ENCODE peak calls at places on chromosomes 6 and 20, in five cellular contexts. One of them, this sample, is unnamed.

GRCh38 chr20:55415567-55416142 is 589.7 kb downstream of the CBLN4 start:
- DNase-seq in tibial nerve: no peak
- DNase-seq in heart left ventricle: no peak
- DNase-seq in A549: peak; percentile 13
- DNase-seq in Panc1: peak; percentile 8
- DNase-seq in this sample: no peak

GRCh38 chr20:1441133-1441532 is 25.5 kb downstream of the NSFL1C start:
- DNase-seq in tibial nerve: no peak
- DNase-seq in heart left ventricle: no peak
- DNase-seq in A549: no peak
- DNase-seq in Panc1: no peak
- DNase-seq in this sample: no peak

GRCh38 chr6:145213614-145214013 is 521.7 kb downstream of the EPM2A start:
- DNase-seq in tibial nerve: no peak
- DNase-seq in heart left ventricle: no peak
- DNase-seq in A549: no peak
- DNase-seq in Panc1: no peak
- DNase-seq in this sample: no peak

GRCh38 chr6:34152806-34153565 is 7.1 kb upstream of the GRM4 start:
- DNase-seq in tibial nerve: no peak
- DNase-seq in heart left ventricle: no peak
- DNase-seq in A549: no peak
- DNase-seq in Panc1: no peak
- DNase-seq in this sample: no peak

GRCh38 chr6:111661541-111662041 is 55.9 kb upstream of the TRAF3IP2 start:
- DNase-seq in tibial nerve: no peak
- DNase-seq in heart left ventricle: no peak
- DNase-seq in A549: no peak
- DNase-seq in Panc1: no peak
- DNase-seq in this sample: no peak

GRCh38 chr20:58025233-58025632 is 203.2 kb downstream of the ANKRD60 start:
- DNase-seq in tibial nerve: no peak
- DNase-seq in heart left ventricle: peak; percentile 63
- DNase-seq in A549: no peak
- DNase-seq in Panc1: no peak
- DNase-seq in this sample: no peak

GRCh38 chr20:10178727-10179313 is 39.8 kb upstream of the SNAP25 start:
- DNase-seq in tibial nerve: no peak
- DNase-seq in heart left ventricle: no peak
- DNase-seq in A549: no peak
- DNase-seq in Panc1: no peak
- DNase-seq in this sample: no peak

GRCh38 chr6:112016335-112016734 is 37.6 kb upstream of the CCN6 start:
- DNase-seq in tibial nerve: no peak
- DNase-seq in heart left ventricle: peak; percentile 51
- DNase-seq in A549: no peak
- DNase-seq in Panc1: no peak
- DNase-seq in this sample: no peak

GRCh38 chr6:75204959-75205775 is 686 bp downstream of the COL12A1 start:
- DNase-seq in tibial nerve: peak; percentile 49
- DNase-seq in heart left ventricle: peak; percentile 36
- DNase-seq in A549: peak; percentile 35
- DNase-seq in Panc1: no peak
- DNase-seq in this sample: no peak

GRCh38 chr6:75934643-75935472 is 137.6 kb downstream of the IMPG1 start:
- DNase-seq in tibial nerve: peak; percentile 45
- DNase-seq in heart left ventricle: peak; percentile 28
- DNase-seq in A549: peak; percentile 53
- DNase-seq in Panc1: peak; percentile 33
- DNase-seq in this sample: peak; percentile 60

GRCh38 chr6:124655856-124656255 is 306.4 kb upstream of the RNF217 start:
- DNase-seq in tibial nerve: no peak
- DNase-seq in heart left ventricle: no peak
- DNase-seq in A549: no peak
- DNase-seq in Panc1: no peak
- DNase-seq in this sample: no peak

GRCh38 chr6:6993503-6994237 is 114.1 kb upstream of the RREB1 start:
- DNase-seq in tibial nerve: no peak
- DNase-seq in heart left ventricle: no peak
- DNase-seq in A549: no peak
- DNase-seq in Panc1: no peak
- DNase-seq in this sample: no peak

GRCh38 chr20:58623579-58624473 is 27.3 kb upstream of the STX16 start:
- DNase-seq in tibial nerve: no peak
- DNase-seq in heart left ventricle: peak; percentile 63
- DNase-seq in A549: peak; percentile 86
- DNase-seq in Panc1: peak; percentile 62
- DNase-seq in this sample: no peak

GRCh38 chr6:124986146-124986545 is 23.9 kb downstream of the RNF217 start:
- DNase-seq in tibial nerve: no peak
- DNase-seq in heart left ventricle: no peak
- DNase-seq in A549: no peak
- DNase-seq in Panc1: no peak
- DNase-seq in this sample: no peak

GRCh38 chr6:63305278-63305677 is 14.5 kb downstream of the LGSN start:
- DNase-seq in tibial nerve: no peak
- DNase-seq in heart left ventricle: no peak
- DNase-seq in A549: peak; percentile 82
- DNase-seq in Panc1: no peak
- DNase-seq in this sample: no peak

GRCh38 chr20:62142252-62143117 is 709 bp downstream of the PSMA7 start:
- DNase-seq in tibial nerve: no peak
- DNase-seq in heart left ventricle: no peak
- DNase-seq in A549: no peak
- DNase-seq in Panc1: no peak
- DNase-seq in this sample: no peak

GRCh38 chr6:143241110-143241509 is 180.4 kb downstream of the AIG1 start:
- DNase-seq in tibial nerve: no peak
- DNase-seq in heart left ventricle: no peak
- DNase-seq in A549: no peak
- DNase-seq in Panc1: no peak
- DNase-seq in this sample: no peak

GRCh38 chr6:137861550-137862337 is 5.3 kb upstream of the TNFAIP3 start:
- DNase-seq in tibial nerve: no peak
- DNase-seq in heart left ventricle: no peak
- DNase-seq in A549: no peak
- DNase-seq in Panc1: no peak
- DNase-seq in this sample: no peak

GRCh38 chr6:7112741-7113313 is 5.1 kb downstream of the RREB1 start:
- DNase-seq in tibial nerve: no peak
- DNase-seq in heart left ventricle: peak; percentile 56
- DNase-seq in A549: peak; percentile 36
- DNase-seq in Panc1: no peak
- DNase-seq in this sample: no peak

GRCh38 chr6:73388800-73389512 is 5.7 kb upstream of the DDX43 start:
- DNase-seq in tibial nerve: peak; percentile 36
- DNase-seq in heart left ventricle: peak; percentile 39
- DNase-seq in A549: peak; percentile 75
- DNase-seq in Panc1: peak; percentile 67
- DNase-seq in this sample: peak; percentile 80

GRCh38 chr6:36556281-36556680 is 9.0 kb upstream of the STK38 start:
- DNase-seq in tibial nerve: no peak
- DNase-seq in heart left ventricle: no peak
- DNase-seq in A549: no peak
- DNase-seq in Panc1: no peak
- DNase-seq in this sample: no peak

GRCh38 chr6:158686791-158687381 is 37.0 kb downstream of the SYTL3 start:
- DNase-seq in tibial nerve: no peak
- DNase-seq in heart left ventricle: no peak
- DNase-seq in A549: no peak
- DNase-seq in Panc1: no peak
- DNase-seq in this sample: no peak

GRCh38 chr6:142856857-142857608 is 87.9 kb downstream of the HIVEP2 start:
- DNase-seq in tibial nerve: no peak
- DNase-seq in heart left ventricle: no peak
- DNase-seq in A549: no peak
- DNase-seq in Panc1: no peak
- DNase-seq in this sample: no peak

GRCh38 chr6:34771727-34772126 is 14.4 kb downstream of the SNRPC start:
- DNase-seq in tibial nerve: no peak
- DNase-seq in heart left ventricle: no peak
- DNase-seq in A549: no peak
- DNase-seq in Panc1: no peak
- DNase-seq in this sample: no peak

GRCh38 chr6:144104898-144105487 is 9.6 kb upstream of the SF3B5 start:
- DNase-seq in tibial nerve: peak; percentile 89
- DNase-seq in heart left ventricle: no peak
- DNase-seq in A549: peak; percentile 67
- DNase-seq in Panc1: peak; percentile 70
- DNase-seq in this sample: no peak

GRCh38 chr6:40912158-40912946 is 126.7 kb downstream of the UNC5CL start:
- DNase-seq in tibial nerve: no peak
- DNase-seq in heart left ventricle: peak; percentile 61
- DNase-seq in A549: peak; percentile 73
- DNase-seq in Panc1: peak; percentile 32
- DNase-seq in this sample: peak; percentile 27

GRCh38 chr20:13690948-13691347 is 52.2 kb upstream of the TASP1 start:
- DNase-seq in tibial nerve: no peak
- DNase-seq in heart left ventricle: no peak
- DNase-seq in A549: no peak
- DNase-seq in Panc1: no peak
- DNase-seq in this sample: no peak

GRCh38 chr6:119078449-119079287 is at the start of gene FAM184A:
- DNase-seq in tibial nerve: peak; percentile 37
- DNase-seq in heart left ventricle: peak; percentile 58
- DNase-seq in A549: peak; percentile 33
- DNase-seq in Panc1: no peak
- DNase-seq in this sample: no peak
- H3K27ac ChIP-seq in tibial nerve: peak within 1 kb of the TSS; percentile 62
- H3K27ac ChIP-seq in heart left ventricle: peak within 1 kb of the TSS; percentile 85
- H3K27ac ChIP-seq in A549: peak within 1 kb of the TSS; percentile 73
- H3K27ac ChIP-seq in Panc1: peak within 1 kb of the TSS; percentile 77
- H3K27ac ChIP-seq in this sample: no peak within 1 kb of the TSS

GRCh38 chr6:108940741-108941140 is 92.5 kb downstream of the ARMC2 start:
- DNase-seq in tibial nerve: no peak
- DNase-seq in heart left ventricle: no peak
- DNase-seq in A549: no peak
- DNase-seq in Panc1: no peak
- DNase-seq in this sample: no peak
- H3K27ac ChIP-seq in tibial nerve: no peak overlapping the region
- H3K27ac ChIP-seq in heart left ventricle: no peak overlapping the region
- H3K27ac ChIP-seq in A549: no peak overlapping the region
- H3K27ac ChIP-seq in Panc1: no peak overlapping the region
- H3K27ac ChIP-seq in this sample: no peak overlapping the region

GRCh38 chr6:108157234-108157971 is 8.4 kb upstream of the NR2E1 start:
- DNase-seq in tibial nerve: no peak
- DNase-seq in heart left ventricle: no peak
- DNase-seq in A549: no peak
- DNase-seq in Panc1: no peak
- DNase-seq in this sample: no peak

GRCh38 chr6:108160009-108160408 is 5.8 kb upstream of the NR2E1 start:
- DNase-seq in tibial nerve: no peak
- DNase-seq in heart left ventricle: no peak
- DNase-seq in A549: no peak
- DNase-seq in Panc1: no peak
- DNase-seq in this sample: no peak

GRCh38 chr6:108156938-108157233 is 8.9 kb upstream of the NR2E1 start:
- DNase-seq in tibial nerve: no peak
- DNase-seq in heart left ventricle: no peak
- DNase-seq in A549: no peak
- DNase-seq in Panc1: no peak
- DNase-seq in this sample: no peak

GRCh38 chr6:108157972-108158441 is 7.8 kb upstream of the NR2E1 start:
- DNase-seq in tibial nerve: no peak
- DNase-seq in heart left ventricle: no peak
- DNase-seq in A549: peak; percentile 8
- DNase-seq in Panc1: no peak
- DNase-seq in this sample: no peak

DNA sequence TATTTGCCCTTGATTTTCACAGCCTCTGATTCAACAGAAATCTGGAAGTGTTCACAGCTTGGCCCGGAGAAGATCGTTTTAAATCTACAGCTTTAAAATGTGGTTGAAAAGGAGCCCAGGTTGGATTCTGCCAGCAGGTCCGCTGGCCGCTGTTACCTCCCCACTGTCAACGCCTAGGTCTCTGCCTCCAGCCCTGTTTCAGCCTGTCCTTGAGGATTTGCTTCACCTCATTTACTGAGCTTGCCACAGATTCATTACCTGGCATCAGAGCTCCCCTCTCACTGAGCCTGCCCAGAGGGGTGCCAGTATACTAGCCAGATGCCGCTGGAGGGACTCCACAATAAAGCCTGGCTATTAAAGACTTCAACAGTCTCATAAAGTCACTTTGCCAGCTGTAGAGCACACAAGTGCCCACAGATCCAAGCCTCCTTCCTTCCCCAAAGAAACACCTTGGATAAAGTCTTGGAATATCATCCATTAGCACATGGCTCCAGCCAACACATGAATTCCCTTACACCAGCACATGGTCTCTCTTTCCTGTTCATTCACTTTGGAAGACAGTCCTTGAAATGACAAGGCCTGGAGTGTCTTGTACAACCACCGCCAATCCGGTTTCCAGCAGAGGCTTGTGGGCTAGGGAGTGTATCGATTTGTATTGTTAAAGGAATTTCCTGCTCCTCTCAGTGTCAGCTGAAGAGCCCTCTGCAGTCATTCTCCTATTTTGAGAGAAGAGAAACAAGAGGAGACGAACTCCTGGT is 9.5 kb upstream of the NR2E1 start:
- DNase-seq in tibial nerve: no peak
- DNase-seq in heart left ventricle: no peak
- DNase-seq in A549: no peak
- DNase-seq in Panc1: no peak
- DNase-seq in this sample: no peak
- H3K27ac ChIP-seq in tibial nerve: no peak overlapping the region
- H3K27ac ChIP-seq in heart left ventricle: no peak overlapping the region
- H3K27ac ChIP-seq in A549: no peak overlapping the region
- H3K27ac ChIP-seq in Panc1: no peak overlapping the region
- H3K27ac ChIP-seq in this sample: no peak overlapping the region

GRCh38 chr6:19761114-19761513 is 76.1 kb upstream of the ID4 start:
- DNase-seq in tibial nerve: no peak
- DNase-seq in heart left ventricle: no peak
- DNase-seq in A549: no peak
- DNase-seq in Panc1: no peak
- DNase-seq in this sample: no peak

GRCh38 chr6:19759117-19759880 is 77.9 kb upstream of the ID4 start:
- DNase-seq in tibial nerve: no peak
- DNase-seq in heart left ventricle: no peak
- DNase-seq in A549: peak; percentile 11
- DNase-seq in Panc1: peak; percentile 8
- DNase-seq in this sample: no peak

GRCh38 chr6:19754686-19755085 is 82.5 kb upstream of the ID4 start:
- DNase-seq in tibial nerve: no peak
- DNase-seq in heart left ventricle: no peak
- DNase-seq in A549: no peak
- DNase-seq in Panc1: no peak
- DNase-seq in this sample: no peak

GRCh38 chr6:19753822-19754221 is 83.3 kb upstream of the ID4 start:
- DNase-seq in tibial nerve: no peak
- DNase-seq in heart left ventricle: no peak
- DNase-seq in A549: no peak
- DNase-seq in Panc1: no peak
- DNase-seq in this sample: no peak

DNA sequence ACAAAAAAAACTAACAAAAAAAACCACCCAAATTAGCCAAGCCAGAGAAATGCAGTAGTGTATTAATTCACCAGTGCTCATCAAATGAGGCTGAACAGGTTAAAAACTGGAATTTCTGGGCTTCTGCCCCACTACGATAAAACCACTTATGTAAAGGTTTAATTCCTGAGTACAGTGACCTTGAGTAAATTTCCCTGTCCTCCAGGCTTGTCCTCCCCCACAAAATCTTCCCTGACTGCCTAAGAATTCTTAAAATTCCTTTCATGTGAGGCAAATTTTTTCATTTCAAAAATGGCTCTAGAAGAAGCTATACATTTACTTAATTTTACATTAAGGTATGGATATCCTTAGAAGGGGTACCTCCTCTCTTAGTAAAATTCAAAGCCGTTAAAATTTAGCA is 80.1 kb upstream of the ID4 start:
- DNase-seq in tibial nerve: no peak
- DNase-seq in heart left ventricle: no peak
- DNase-seq in A549: no peak
- DNase-seq in Panc1: no peak
- DNase-seq in this sample: no peak
- H3K27ac ChIP-seq in tibial nerve: no peak overlapping the region
- H3K27ac ChIP-seq in heart left ventricle: no peak overlapping the region
- H3K27ac ChIP-seq in A549: peak overlapping the region; percentile 59
- H3K27ac ChIP-seq in Panc1: no peak overlapping the region
- H3K27ac ChIP-seq in this sample: no peak overlapping the region